ENCODE peak calls at places on chromosomes 4 and X, in eight cellular contexts. One of them, this sample, is unnamed.

GRCh38 chr4:41935652-41936021 is 408 bp downstream of the TMEM33 start:
- DNase-seq in brain microvascular endothelial cell: no peak
- DNase-seq in fibroblast of gingiva: peak; percentile 2
- DNase-seq in substantia nigra: no peak
- DNase-seq in fibroblast of lung: no peak
- DNase-seq in GM23248: peak; percentile 70
- DNase-seq in islet precursor cell: no peak
- DNase-seq in adrenal gland: peak; percentile 36
- DNase-seq in this sample: no peak

GRCh38 chrX:47743504-47743903 is 84.5 kb upstream of the UXT start:
- DNase-seq in adrenal gland: no peak
- DNase-seq in islet precursor cell: no peak
- DNase-seq in substantia nigra: no peak
- DNase-seq in GM23248: peak; percentile 65
- DNase-seq in fibroblast of lung: peak; percentile 26
- DNase-seq in brain microvascular endothelial cell: peak; percentile 67
- DNase-seq in fibroblast of gingiva: peak; percentile 2
- DNase-seq in this sample: no peak

GRCh38 chrX:30680618-30681017 is 27.4 kb downstream of the GK start:
- DNase-seq in brain microvascular endothelial cell: no peak
- DNase-seq in GM23248: no peak
- DNase-seq in islet precursor cell: no peak
- DNase-seq in adrenal gland: no peak
- DNase-seq in fibroblast of gingiva: no peak
- DNase-seq in fibroblast of lung: no peak
- DNase-seq in substantia nigra: no peak
- DNase-seq in this sample: no peak

GRCh38 chr4:6893449-6894085 is 16.1 kb upstream of the TBC1D14 start:
- DNase-seq in islet precursor cell: no peak
- DNase-seq in fibroblast of lung: peak; percentile 54
- DNase-seq in substantia nigra: no peak
- DNase-seq in fibroblast of gingiva: peak; percentile 89
- DNase-seq in brain microvascular endothelial cell: peak; percentile 31
- DNase-seq in GM23248: peak; percentile 29
- DNase-seq in adrenal gland: no peak
- DNase-seq in this sample: no peak

GRCh38 chrX:92283298-92283697 is 504.1 kb downstream of the PCDH11X start:
- DNase-seq in GM23248: no peak
- DNase-seq in adrenal gland: no peak
- DNase-seq in fibroblast of gingiva: no peak
- DNase-seq in islet precursor cell: no peak
- DNase-seq in brain microvascular endothelial cell: no peak
- DNase-seq in substantia nigra: no peak
- DNase-seq in fibroblast of lung: no peak
- DNase-seq in this sample: no peak

GRCh38 chr4:174523003-174523693 is 860 bp upstream of the HPGD start:
- DNase-seq in brain microvascular endothelial cell: no peak
- DNase-seq in substantia nigra: no peak
- DNase-seq in fibroblast of gingiva: peak; percentile 57
- DNase-seq in adrenal gland: peak; percentile 12
- DNase-seq in fibroblast of lung: no peak
- DNase-seq in islet precursor cell: peak; percentile 57
- DNase-seq in GM23248: peak; percentile 50
- DNase-seq in this sample: no peak

GRCh38 chrX:93868289-93868985 is 194.4 kb downstream of the FAM133A start:
- DNase-seq in islet precursor cell: peak; percentile 35
- DNase-seq in GM23248: no peak
- DNase-seq in fibroblast of gingiva: no peak
- DNase-seq in substantia nigra: no peak
- DNase-seq in brain microvascular endothelial cell: no peak
- DNase-seq in adrenal gland: peak; percentile 29
- DNase-seq in fibroblast of lung: no peak
- DNase-seq in this sample: no peak

GRCh38 chrX:154600962-154601374 is 16.0 kb downstream of the CTAG1A start:
- DNase-seq in substantia nigra: no peak
- DNase-seq in GM23248: peak; percentile 44
- DNase-seq in brain microvascular endothelial cell: peak; percentile 4
- DNase-seq in fibroblast of lung: peak; percentile 84
- DNase-seq in fibroblast of gingiva: no peak
- DNase-seq in islet precursor cell: no peak
- DNase-seq in adrenal gland: no peak
- DNase-seq in this sample: no peak

GRCh38 chr4:122700178-122700725 is 32.3 kb upstream of the BBS12 start:
- DNase-seq in brain microvascular endothelial cell: peak; percentile 70
- DNase-seq in GM23248: peak; percentile 40
- DNase-seq in fibroblast of lung: peak; percentile 65
- DNase-seq in islet precursor cell: peak; percentile 86
- DNase-seq in adrenal gland: peak; percentile 71
- DNase-seq in substantia nigra: no peak
- DNase-seq in fibroblast of gingiva: no peak
- DNase-seq in this sample: no peak

GRCh38 chrX:18899796-18900380 is 84.0 kb downstream of the PHKA2 start:
- DNase-seq in fibroblast of lung: peak; percentile 3
- DNase-seq in brain microvascular endothelial cell: no peak
- DNase-seq in adrenal gland: no peak
- DNase-seq in islet precursor cell: peak; percentile 63
- DNase-seq in fibroblast of gingiva: peak; percentile 2
- DNase-seq in substantia nigra: peak; percentile 7
- DNase-seq in GM23248: no peak
- DNase-seq in this sample: no peak

GRCh38 chr4:52648836-52649235 is 10.3 kb downstream of the USP46 start:
- DNase-seq in brain microvascular endothelial cell: no peak
- DNase-seq in substantia nigra: no peak
- DNase-seq in fibroblast of gingiva: no peak
- DNase-seq in adrenal gland: no peak
- DNase-seq in GM23248: no peak
- DNase-seq in fibroblast of lung: no peak
- DNase-seq in islet precursor cell: no peak
- DNase-seq in this sample: no peak

GRCh38 chrX:123036401-123036800 is 147.7 kb upstream of the GRIA3 start:
- DNase-seq in fibroblast of gingiva: no peak
- DNase-seq in fibroblast of lung: no peak
- DNase-seq in islet precursor cell: no peak
- DNase-seq in brain microvascular endothelial cell: no peak
- DNase-seq in substantia nigra: no peak
- DNase-seq in GM23248: peak; percentile 7
- DNase-seq in adrenal gland: no peak
- DNase-seq in this sample: no peak

GRCh38 chrX:107678957-107679740 is 50.8 kb downstream of the PRPS1 start:
- DNase-seq in fibroblast of lung: peak; percentile 55
- DNase-seq in brain microvascular endothelial cell: peak; percentile 78
- DNase-seq in islet precursor cell: no peak
- DNase-seq in GM23248: peak; percentile 80
- DNase-seq in fibroblast of gingiva: peak; percentile 86
- DNase-seq in substantia nigra: no peak
- DNase-seq in adrenal gland: peak; percentile 58
- DNase-seq in this sample: peak; percentile 79

GRCh38 chrX:149504915-149505651 is at the start of gene IDS:
- DNase-seq in fibroblast of gingiva: peak; percentile 80
- DNase-seq in adrenal gland: peak; percentile 90
- DNase-seq in GM23248: peak; percentile 95
- DNase-seq in islet precursor cell: peak; percentile 96
- DNase-seq in fibroblast of lung: peak; percentile 85
- DNase-seq in substantia nigra: peak; percentile 81
- DNase-seq in brain microvascular endothelial cell: peak; percentile 82
- DNase-seq in this sample: peak; percentile 69

GRCh38 chrX:103124284-103124683 is 31.3 kb upstream of the NXF3 start:
- DNase-seq in substantia nigra: no peak
- DNase-seq in fibroblast of gingiva: no peak
- DNase-seq in adrenal gland: no peak
- DNase-seq in GM23248: no peak
- DNase-seq in fibroblast of lung: no peak
- DNase-seq in brain microvascular endothelial cell: no peak
- DNase-seq in islet precursor cell: no peak
- DNase-seq in this sample: no peak

This sample was measured in stimulated activated naive CD4-positive, alpha-beta T cell.